ENCODE peak calls at places on chromosomes 13 and 19, in four cellular contexts. W, A, B and Q are unnamed samples.

GRCh38 chr13:71828117-71828516 is 38.9 kb downstream of the DACH1 start:
- DNase-seq in W (no peak), A (no peak), B (no peak), Q (no peak)

GRCh38 chr13:85241045-85241444 is 558.2 kb downstream of the SLITRK6 start:
- DNase-seq in W (peak), B (peak), A (peak), Q (no peak)

GRCh38 chr19:2624537-2625091 is 77.9 kb downstream of the GNG7 start:
- DNase-seq in A (no peak), W (no peak), B (no peak), Q (no peak)

GRCh38 chr13:33761744-33762143 is 56.2 kb upstream of the RFC3 start:
- DNase-seq in B (no peak), W (peak), A (peak), Q (no peak)

GRCh38 chr13:101512650-101513049 is 60.2 kb downstream of the ITGBL1 start:
- DNase-seq in A (peak), W (peak), B (no peak), Q (no peak)

GRCh38 chr13:36919206-36919832 is 719 bp downstream of the SMAD9 start:
- DNase-seq in B (no peak), A (peak), W (peak), Q (no peak)

GRCh38 chr13:33524086-33524485 is 238.5 kb upstream of the STARD13 start:
- DNase-seq in A (peak), B (no peak), W (peak), Q (no peak)

GRCh38 chr13:76884167-76884566 is 2.0 kb downstream of the KCTD12 start:
- DNase-seq in B (no peak), W (peak), A (peak), Q (no peak)

GRCh38 chr13:24085662-24086061 is 74.9 kb upstream of the SPATA13 start:
- DNase-seq in B (no peak), W (no peak), A (no peak), Q (no peak)

DNA sequence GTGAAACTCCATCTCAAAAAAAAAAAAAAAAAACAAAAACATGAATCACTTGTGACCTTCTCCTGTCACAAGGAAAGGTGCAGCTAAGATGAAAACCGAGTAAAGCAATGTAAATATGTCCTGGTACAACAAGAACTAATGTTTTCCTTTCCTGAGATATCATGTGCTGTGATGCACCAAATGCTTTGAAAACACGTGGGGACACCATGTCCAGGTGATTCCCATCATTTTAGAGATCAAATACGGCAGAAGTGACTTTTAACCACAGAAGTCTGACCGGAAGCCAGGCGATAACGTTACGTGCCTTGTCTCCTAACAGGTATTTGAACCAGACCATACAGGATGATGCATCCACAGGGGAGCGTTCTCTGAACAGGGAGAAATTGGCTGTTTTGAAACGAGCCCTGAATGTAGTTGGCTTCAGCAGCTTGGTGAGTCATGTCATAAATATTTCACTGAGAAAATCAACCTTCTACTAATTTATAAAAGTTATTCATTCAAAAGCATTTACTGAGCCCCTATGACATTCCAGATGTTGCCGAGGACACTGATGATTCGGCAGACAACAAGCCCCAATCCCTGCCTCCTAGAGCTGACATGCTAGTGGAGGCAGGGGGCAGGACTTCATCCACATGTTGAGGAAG is 328.1 kb downstream of the MYO16 start:
- DNase-seq in B (peak), A (peak), W (peak), Q (no peak)
- TF ChIP-seq CTCF in B (peak), A (no peak), W (no peak), Q (peak)

GRCh38 chr19:19662866-19663291 is 597 bp downstream of the ATP13A1 start:
- DNase-seq in A (peak), B (no peak), W (peak), Q (no peak)

GRCh38 chr19:19661141-19661674 is 2.3 kb downstream of the ATP13A1 start:
- DNase-seq in A (no peak), B (no peak), W (no peak), Q (no peak)

GRCh38 chr19:19662344-19662743 is 1.1 kb downstream of the ATP13A1 start:
- DNase-seq in W (no peak), B (no peak), A (no peak), Q (no peak)

GRCh38 chr19:19661675-19662251 is 1.7 kb downstream of the ATP13A1 start:
- DNase-seq in A (no peak), W (no peak), B (no peak), Q (peak)

DNA sequence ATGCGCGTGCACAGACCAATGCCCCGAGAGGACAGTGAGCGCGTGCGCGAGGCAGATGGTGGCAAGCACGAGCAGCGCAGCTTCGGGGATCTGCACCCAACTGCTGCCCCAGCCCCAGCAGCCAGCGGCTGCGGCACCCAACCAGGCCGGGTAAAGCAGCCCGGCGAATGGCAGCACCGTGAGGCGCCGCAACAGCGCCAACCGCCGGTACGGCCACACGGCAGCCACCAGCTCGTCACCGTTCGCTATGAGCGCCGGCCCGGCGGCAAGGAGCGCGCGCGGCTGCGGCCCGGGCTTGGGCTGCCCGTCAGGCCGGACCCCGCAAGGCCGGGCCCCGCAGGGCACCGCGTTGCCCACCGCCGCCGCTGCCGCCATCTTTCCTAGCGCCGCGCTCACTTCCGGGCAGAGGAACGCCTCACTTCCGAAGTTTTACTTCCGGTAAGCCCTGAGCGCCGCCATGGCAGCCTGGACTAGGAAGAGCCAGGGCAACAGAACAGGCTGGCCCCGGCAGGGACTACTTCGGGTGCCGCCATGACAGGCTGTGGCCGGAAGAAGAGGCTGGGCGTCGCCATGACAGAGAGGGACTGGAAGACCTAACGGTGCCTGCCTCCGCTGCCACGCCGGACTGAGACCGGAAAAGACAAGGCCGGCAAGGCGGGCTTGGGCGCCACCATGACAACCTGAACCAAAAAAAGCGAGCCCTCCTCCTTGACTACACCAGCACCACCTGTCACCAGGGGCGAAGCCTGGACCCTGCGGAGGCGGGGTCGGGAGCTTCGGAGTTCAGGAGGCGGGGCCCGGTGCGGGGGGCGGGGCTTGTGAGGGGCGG is at the start of gene ATP13A1:
- DNase-seq in A (peak), W (peak), B (peak), Q (peak)
- TF ChIP-seq CTCF in A (no peak), W (no peak), B (no peak), Q (peak)

GRCh38 chr19:12774588-12775555 is at the start of gene HOOK2:
- DNase-seq in W (no peak), B (no peak), A (no peak), Q (no peak)

GRCh38 chr19:12777217-12778019 is 2.1 kb upstream of the HOOK2 start:
- DNase-seq in W (peak), B (no peak), A (peak), Q (no peak)

GRCh38 chr19:12772323-12772722 is 3.0 kb downstream of the HOOK2 start:
- DNase-seq in W (no peak), B (no peak), A (no peak), Q (no peak)

GRCh38 chr19:12770922-12771321 is 4.4 kb downstream of the HOOK2 start:
- DNase-seq in W (no peak), B (no peak), A (no peak), Q (no peak)

GRCh38 chr19:12773571-12773970 is 1.8 kb downstream of the HOOK2 start:
- DNase-seq in B (no peak), W (peak), A (no peak), Q (no peak)
- TF ChIP-seq CTCF in B (peak), W (peak), A (peak), Q (peak)

DNA sequence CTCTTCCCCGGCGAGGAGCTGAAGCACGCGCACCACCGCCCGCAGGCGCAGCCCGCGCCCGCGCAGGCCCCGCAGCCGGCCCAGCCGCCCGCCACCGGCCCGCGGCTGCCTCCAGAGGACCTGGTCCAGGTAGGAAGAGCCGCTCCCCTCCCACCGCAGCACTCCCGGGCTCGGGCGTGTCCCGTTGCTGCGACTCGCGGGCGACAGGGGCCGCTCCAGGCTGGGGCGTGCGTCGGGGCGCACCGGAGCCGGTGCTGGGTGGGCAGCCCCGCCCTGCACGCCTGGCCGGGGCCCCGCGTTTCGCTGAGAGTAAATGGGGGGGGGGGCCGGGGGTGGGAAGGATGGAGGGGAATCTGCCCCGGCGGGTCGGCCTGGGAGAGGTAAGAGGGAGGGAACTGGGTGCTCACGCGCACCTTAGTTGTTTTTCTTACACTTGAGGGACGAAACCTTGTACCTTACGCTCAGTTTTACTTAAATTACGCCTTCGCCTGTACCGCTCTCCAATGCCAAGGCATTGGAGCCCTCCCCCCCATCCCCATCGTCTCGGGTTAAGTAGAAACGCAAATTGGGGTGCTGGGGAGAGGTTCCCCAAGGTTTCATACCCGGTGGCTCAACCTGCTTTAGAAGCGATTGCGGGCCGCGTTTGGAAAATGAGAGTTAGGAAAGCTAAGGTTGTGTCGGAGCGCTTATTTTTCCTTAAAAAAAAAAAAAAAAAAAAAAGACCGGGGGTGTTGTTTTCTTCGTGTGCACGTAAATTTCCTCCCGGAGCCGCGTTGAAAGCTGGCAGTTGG is 850 bp downstream of the KLF5 start:
- DNase-seq in A (no peak), W (peak), B (no peak), Q (peak)
- TF ChIP-seq CTCF in A (no peak), W (no peak), B (peak), Q (peak)

GRCh38 chr19:43544077-43544476 is 11.1 kb downstream of the ZNF575 start:
- DNase-seq in A (no peak), B (no peak), W (no peak), Q (peak)
- TF ChIP-seq CTCF in A (no peak), B (no peak), W (no peak), Q (no peak)

DNA sequence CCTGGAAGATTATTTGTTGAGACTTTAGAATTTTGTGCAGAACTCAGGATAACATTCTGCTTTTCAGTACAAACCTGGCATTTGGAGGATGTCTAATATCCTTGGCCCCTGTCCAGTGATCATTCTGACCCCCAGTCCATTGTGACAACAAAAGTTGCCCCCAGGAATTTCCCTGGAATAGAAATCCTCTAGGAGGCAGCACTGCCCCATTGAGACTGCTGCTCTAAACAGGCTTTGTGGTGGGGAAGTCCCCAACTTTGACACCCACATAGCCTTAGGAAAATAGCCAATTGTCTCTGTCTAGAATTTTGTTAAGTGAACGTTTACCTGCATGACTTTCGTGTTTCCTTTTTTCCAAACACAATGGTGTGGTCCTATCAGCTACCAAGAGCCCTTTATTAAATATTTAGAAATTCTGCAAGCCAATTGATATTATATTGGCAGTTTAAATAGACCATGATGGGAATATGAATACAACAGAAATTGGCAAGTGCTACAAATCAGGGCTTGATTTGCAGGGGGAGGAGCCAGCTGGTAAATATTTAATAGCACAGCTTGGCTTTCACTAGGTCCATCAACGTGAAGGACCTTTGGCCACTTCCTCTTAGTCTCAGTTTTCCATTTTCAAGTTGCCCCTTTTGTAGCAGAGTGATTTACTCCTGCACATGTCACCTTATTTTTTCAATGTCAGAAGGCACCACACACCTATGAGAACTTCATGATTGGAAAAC is 451.7 kb downstream of the EFNB2 start:
- DNase-seq in W (peak), A (peak), B (no peak), Q (no peak)
- TF ChIP-seq CTCF in W (peak), A (peak), B (peak), Q (peak)

DNA sequence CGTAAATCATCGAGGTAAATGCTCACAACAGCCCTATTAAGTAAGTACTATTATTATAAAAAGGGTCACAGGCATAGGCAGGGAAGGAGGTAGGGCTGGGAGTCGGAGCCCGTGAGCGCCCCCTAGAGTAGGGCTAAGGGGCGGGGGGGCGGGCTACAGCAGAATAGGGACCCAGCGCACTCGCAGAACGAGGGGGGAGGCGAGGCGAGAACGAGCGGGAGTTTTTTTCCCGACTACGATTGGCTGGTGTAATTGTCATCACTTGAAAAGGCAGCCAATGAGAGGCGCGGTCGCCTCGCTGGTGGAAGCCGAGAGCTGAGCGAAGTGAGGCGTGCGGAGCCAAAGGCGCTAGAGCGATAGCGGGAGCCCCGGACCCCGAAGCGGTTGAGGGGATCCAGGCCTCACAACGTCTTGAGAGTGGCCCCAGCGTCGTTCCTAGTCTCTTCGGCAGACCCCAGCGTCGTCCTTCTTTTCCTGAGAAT is 24.2 kb downstream of the KEAP1 start:
- DNase-seq in W (peak), B (no peak), A (peak), Q (peak)
- TF ChIP-seq CTCF in W (peak), B (peak), A (peak), Q (peak)

GRCh38 chr19:38360351-38360750 is 14.0 kb upstream of the PSMD8 start:
- DNase-seq in A (no peak), B (no peak), W (no peak), Q (no peak)
- TF ChIP-seq CTCF in A (no peak), B (no peak), W (no peak), Q (no peak)